ENCODE peak calls at places on chromosomes 16 and 17, in seven cellular contexts. X, T, K, B, U, Q and R are unnamed samples.

GRCh38 chr16:49733278-49734009 is 122.5 kb downstream of the ZNF423 start:
- DNase-seq in X (no peak), T (no peak), K (no peak), B (no peak), U (no peak), Q (no peak), R (no peak)

GRCh38 chr17:83179811-83180210 is 100.4 kb downstream of the METRNL start:
- DNase-seq in X (no peak), T (no peak), K (no peak), B (no peak), U (no peak), Q (no peak), R (no peak)

GRCh38 chr17:49597438-49597837 is 21.8 kb downstream of the NXPH3 start:
- DNase-seq in X (no peak), T (no peak), K (no peak), B (no peak), U (no peak), Q (no peak), R (no peak)

GRCh38 chr17:29557085-29557697 is 9.6 kb downstream of the ABHD15 start:
- DNase-seq in X (no peak), T (no peak), K (no peak), B (no peak), U (no peak), Q (no peak), R (no peak)

GRCh38 chr17:35117984-35118383 is 1.7 kb downstream of the RAD51D start:
- DNase-seq in X (no peak), T (no peak), K (no peak), B (peak), U (no peak), Q (peak), R (no peak)

GRCh38 chr17:73343168-73343634 is 31.4 kb upstream of the CDC42EP4 start:
- DNase-seq in X (peak), T (no peak), K (peak), B (no peak), U (peak), Q (no peak), R (no peak)

GRCh38 chr17:61391595-61392291 is 7.9 kb upstream of the TBX2 start:
- DNase-seq in X (no peak), T (no peak), K (no peak), B (no peak), U (no peak), Q (no peak), R (no peak)

GRCh38 chr16:68790130-68790761 is 53.1 kb upstream of the TANGO6 start:
- DNase-seq in X (peak), T (peak), K (no peak), B (peak), U (no peak), Q (no peak), R (no peak)

GRCh38 chr17:7043544-7044268 is at the start of gene SLC16A11:
- DNase-seq in X (peak), T (peak), K (peak), B (no peak), U (no peak), Q (no peak), R (no peak)

GRCh38 chr17:64118452-64118979 is 11.4 kb downstream of the ERN1 start:
- DNase-seq in X (no peak), T (peak), K (no peak), B (peak), U (no peak), Q (no peak), R (no peak)

GRCh38 chr17:82674656-82675475 is 23.6 kb downstream of the RAB40B start:
- DNase-seq in X (no peak), T (no peak), K (peak), B (no peak), U (no peak), Q (peak), R (no peak)

GRCh38 chr16:64983983-64984382 is 137.9 kb downstream of the CDH11 start:
- DNase-seq in X (peak), T (no peak), K (no peak), B (peak), U (peak), Q (peak), R (peak)

GRCh38 chr17:16052486-16052885 is 52.9 kb downstream of the TTC19 start:
- DNase-seq in X (no peak), T (no peak), K (no peak), B (no peak), U (no peak), Q (no peak), R (no peak)

GRCh38 chr17:77607606-77608005 is 350.9 kb upstream of the TNRC6C start:
- DNase-seq in X (no peak), T (no peak), K (no peak), B (no peak), U (no peak), Q (no peak), R (no peak)

GRCh38 chr17:7589204-7589868 is 558 bp downstream of the SOX15 start:
- DNase-seq in X (peak), T (peak), K (peak), B (no peak), U (no peak), Q (peak), R (peak)

GRCh38 chr16:77767211-77767610 is 21.2 kb upstream of the VAT1L start:
- DNase-seq in X (no peak), T (no peak), K (no peak), B (no peak), U (no peak), Q (no peak), R (no peak)

GRCh38 chr17:2551928-2552327 is 40.2 kb upstream of the METTL16 start:
- DNase-seq in X (peak), T (no peak), K (no peak), B (no peak), U (no peak), Q (no peak), R (peak)

GRCh38 chr17:64066709-64067108 is 46.3 kb upstream of the ICAM2 start:
- DNase-seq in X (no peak), T (no peak), K (no peak), B (no peak), U (no peak), Q (no peak), R (no peak)

GRCh38 chr17:72467841-72468653 is 347.2 kb downstream of the SOX9 start:
- DNase-seq in X (peak), T (peak), K (peak), B (no peak), U (no peak), Q (no peak), R (no peak)

GRCh38 chr17:76922967-76923366 is 54.8 kb downstream of the MGAT5B start:
- DNase-seq in X (no peak), T (no peak), K (no peak), B (no peak), U (no peak), Q (no peak), R (no peak)

GRCh38 chr17:81840826-81841778 is 6.3 kb upstream of the PPP1R27 start:
- DNase-seq in X (peak), T (peak), K (no peak), B (peak), U (no peak), Q (no peak), R (no peak)

GRCh38 chr16:85146532-85146797 is 34.2 kb upstream of the CIBAR2 start:
- DNase-seq in X (no peak), T (no peak), K (no peak), B (no peak), U (no peak), Q (no peak), R (no peak)

GRCh38 chr16:3652373-3653037 is 2.0 kb upstream of the DNASE1 start:
- DNase-seq in X (no peak), T (peak), K (peak), B (no peak), U (no peak), Q (no peak), R (no peak)

GRCh38 chr17:36938566-36939058 is 1.3 kb downstream of the LHX1 start:
- DNase-seq in X (peak), T (no peak), K (no peak), B (no peak), U (no peak), Q (no peak), R (no peak)

GRCh38 chr17:5883775-5884665 is 186.2 kb upstream of the WSCD1 start:
- DNase-seq in X (no peak), T (no peak), K (no peak), B (no peak), U (no peak), Q (no peak), R (no peak)

GRCh38 chr17:40551091-40551873 is 14.0 kb downstream of the CCR7 start:
- DNase-seq in X (no peak), T (peak), K (peak), B (no peak), U (no peak), Q (no peak), R (no peak)

GRCh38 chr17:33871720-33872535 is 383.2 kb upstream of the CCL2 start:
- DNase-seq in X (no peak), T (no peak), K (no peak), B (no peak), U (no peak), Q (no peak), R (no peak)

GRCh38 chr17:62882284-62882683 is 74.2 kb upstream of the MARCHF10 start:
- DNase-seq in X (no peak), T (no peak), K (no peak), B (peak), U (no peak), Q (no peak), R (no peak)

GRCh38 chr17:48335168-48335567 is 94.8 kb downstream of the SKAP1 start:
- DNase-seq in X (no peak), T (no peak), K (no peak), B (no peak), U (no peak), Q (no peak), R (no peak)

GRCh38 chr17:48333034-48333491 is 97.0 kb downstream of the SKAP1 start:
- DNase-seq in X (no peak), T (no peak), K (no peak), B (no peak), U (no peak), Q (no peak), R (no peak)

GRCh38 chr17:48338720-48339119 is 91.3 kb downstream of the SKAP1 start:
- DNase-seq in X (no peak), T (no peak), K (no peak), B (no peak), U (no peak), Q (no peak), R (no peak)

GRCh38 chr17:48336986-48337385 is 93.0 kb downstream of the SKAP1 start:
- DNase-seq in X (no peak), T (no peak), K (no peak), B (no peak), U (no peak), Q (no peak), R (no peak)

DNA sequence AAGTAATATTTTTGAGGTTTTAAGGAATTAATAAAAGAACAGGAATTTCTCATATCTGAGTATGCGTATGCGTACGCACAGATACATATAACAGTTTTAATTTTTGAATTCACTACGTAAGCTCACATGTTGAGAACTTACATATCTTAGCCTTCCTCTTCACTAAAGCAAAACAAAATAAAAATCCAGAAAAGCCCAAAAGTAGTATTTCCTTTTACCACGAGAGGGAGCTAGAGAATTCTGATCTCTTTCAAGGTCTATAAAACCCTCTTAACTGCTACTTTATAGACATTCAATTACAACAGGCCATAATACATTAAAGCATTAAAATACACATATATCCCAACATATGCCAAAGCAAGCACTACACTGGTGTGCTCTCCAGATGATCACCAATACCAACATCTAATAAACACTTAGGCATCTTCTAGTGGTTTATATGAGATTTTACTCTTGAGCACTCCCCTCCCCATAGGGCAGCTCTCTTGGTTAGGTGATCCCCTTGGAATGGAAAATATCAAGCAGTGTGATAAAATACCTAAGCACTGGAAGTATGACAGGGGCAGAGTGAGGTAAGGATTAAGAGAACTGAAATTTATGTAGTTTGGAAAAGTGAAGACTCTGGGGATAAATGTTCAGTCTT is 94.0 kb downstream of the SKAP1 start:
- DNase-seq in X (peak), T (no peak), K (no peak), B (no peak), U (no peak), Q (peak), R (no peak)
- TF ChIP-seq CTCF in X (peak), T (peak), K (peak), B (peak), U (peak), Q (peak), R (peak)

GRCh38 chr16:2152695-2153506 is 2.7 kb upstream of the TRAF7 start:
- DNase-seq in X (peak), T (peak), K (peak), B (peak), U (no peak), Q (peak), R (no peak)
- TF ChIP-seq CTCF in X (no peak), T (no peak), K (no peak), B (no peak), U (no peak), Q (peak), R (no peak)

GRCh38 chr17:10349403-10349802 is 23.4 kb downstream of the MYH13 start:
- DNase-seq in X (peak), T (no peak), K (no peak), B (no peak), U (no peak), Q (no peak), R (no peak)
- TF ChIP-seq CTCF in X (peak), T (no peak), K (no peak), B (no peak), U (peak), Q (peak), R (peak)

DNA sequence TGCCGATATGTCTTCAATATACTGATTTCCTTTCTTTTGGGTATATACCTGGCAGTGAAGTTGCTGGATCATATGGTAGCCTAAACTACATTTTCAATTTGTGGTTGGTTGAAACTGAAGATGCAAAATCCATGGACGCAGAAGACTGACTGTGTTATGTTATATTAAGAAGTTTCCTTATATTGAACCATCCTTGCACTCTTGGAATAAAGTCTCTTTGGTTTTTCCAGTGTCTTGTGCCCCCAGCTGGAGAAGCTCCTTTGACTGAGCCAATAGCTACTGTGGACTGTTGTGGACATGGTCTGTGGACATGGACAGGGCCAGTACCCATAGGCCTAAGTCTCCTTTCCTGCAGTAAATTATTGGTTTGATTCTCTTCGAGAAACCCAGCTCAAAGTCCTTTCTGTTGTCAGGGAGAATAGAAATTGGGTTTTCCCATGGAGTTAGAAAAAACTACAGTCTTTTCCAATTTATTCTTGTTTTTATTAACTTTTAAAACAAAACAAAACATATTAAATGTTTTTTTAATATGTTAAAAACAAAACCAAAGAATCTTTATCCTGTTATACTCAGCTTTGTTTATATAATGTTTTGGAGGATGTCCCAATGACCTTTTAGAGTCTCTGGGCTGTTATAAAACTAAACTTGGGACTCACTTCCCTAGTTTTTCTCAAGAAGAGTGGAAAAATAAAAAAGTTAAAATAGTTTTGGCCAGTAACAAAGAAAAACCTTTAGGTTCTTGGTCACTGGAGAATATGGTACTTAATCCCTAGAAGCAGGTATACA is 15.2 kb upstream of the IL34 start:
- DNase-seq in X (no peak), T (no peak), K (no peak), B (no peak), U (no peak), Q (no peak), R (no peak)
- TF ChIP-seq CTCF in X (no peak), T (no peak), K (no peak), B (no peak), U (no peak), Q (no peak), R (no peak)

GRCh38 chr17:57871155-57871554 is 21.3 kb upstream of the MRPS23 start:
- DNase-seq in X (no peak), T (no peak), K (no peak), B (no peak), U (no peak), Q (no peak), R (no peak)
- TF ChIP-seq CTCF in X (no peak), T (no peak), K (no peak), B (no peak), U (no peak), Q (no peak), R (no peak)

GRCh38 chr17:65530158-65530984 is 31.1 kb downstream of the AXIN2 start:
- DNase-seq in X (no peak), T (no peak), K (no peak), B (no peak), U (no peak), Q (no peak), R (no peak)

GRCh38 chr17:65533056-65533745 is 28.2 kb downstream of the AXIN2 start:
- DNase-seq in X (no peak), T (no peak), K (no peak), B (no peak), U (no peak), Q (no peak), R (no peak)

GRCh38 chr17:65532491-65532890 is 29.0 kb downstream of the AXIN2 start:
- DNase-seq in X (no peak), T (no peak), K (no peak), B (no peak), U (no peak), Q (no peak), R (no peak)

GRCh38 chr17:65530985-65531507 is 30.4 kb downstream of the AXIN2 start:
- DNase-seq in X (peak), T (no peak), K (no peak), B (no peak), U (no peak), Q (no peak), R (no peak)

DNA sequence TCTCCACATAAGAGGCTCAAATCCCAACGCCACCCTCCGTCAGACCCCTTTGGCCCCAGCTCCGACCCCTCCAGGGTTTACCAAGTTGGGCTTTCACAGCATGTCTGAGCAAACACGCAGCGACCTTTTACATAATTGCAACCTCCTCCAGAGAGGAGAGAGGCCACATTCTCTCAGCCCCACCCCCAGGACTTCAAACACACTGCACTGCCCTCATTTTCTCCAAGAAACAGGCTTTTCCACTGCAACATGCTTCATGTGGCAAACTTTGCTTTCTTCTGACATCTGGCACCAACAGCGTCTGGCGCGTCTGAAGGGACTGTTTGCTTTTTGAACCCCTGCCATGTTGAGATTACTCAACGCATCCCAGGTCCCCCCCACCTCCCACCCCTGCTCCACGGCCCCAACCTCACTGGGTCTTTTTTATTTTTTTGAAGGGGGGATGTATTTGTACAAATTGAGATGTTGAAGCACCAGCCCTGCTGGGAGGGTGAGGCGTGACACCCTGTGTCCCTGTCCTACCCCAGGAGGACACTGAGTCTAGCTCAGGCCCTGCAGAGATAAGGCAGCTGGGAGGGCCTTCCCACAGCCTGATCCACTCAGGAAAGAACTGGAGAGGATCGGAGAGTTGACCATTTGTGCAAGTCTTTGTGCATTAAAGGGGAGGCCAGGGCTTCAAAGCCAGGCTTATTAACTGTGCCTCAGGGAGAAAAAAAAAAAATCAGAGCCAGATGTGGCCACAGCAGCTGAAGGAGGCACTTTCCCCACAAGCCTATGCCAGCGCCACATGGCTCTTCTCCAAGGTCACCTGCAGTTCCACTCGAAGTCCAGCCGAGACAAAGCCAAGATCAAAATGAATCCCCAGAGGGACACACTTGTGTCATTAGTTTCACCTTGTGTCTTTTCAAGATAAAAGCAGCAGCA is 29.7 kb downstream of the AXIN2 start:
- DNase-seq in X (peak), T (peak), K (no peak), B (no peak), U (no peak), Q (no peak), R (no peak)
- TF ChIP-seq CTCF in X (peak), T (no peak), K (no peak), B (no peak), U (no peak), Q (no peak), R (no peak)

GRCh38 chr17:44222112-44222869 is 2.8 kb upstream of the UBTF start:
- DNase-seq in X (peak), T (peak), K (peak), B (no peak), U (no peak), Q (peak), R (peak)
- TF ChIP-seq CTCF in X (peak), T (peak), K (no peak), B (no peak), U (peak), Q (peak), R (no peak)

GRCh38 chr16:26569793-26570192 is 496.9 kb upstream of the C16orf82 start:
- DNase-seq in X (peak), T (no peak), K (no peak), B (peak), U (no peak), Q (peak), R (peak)
- TF ChIP-seq CTCF in X (peak), T (no peak), K (no peak), B (peak), U (peak), Q (peak), R (no peak)